ENCODE peak calls at places on chromosomes 2 and 18, in nine cellular contexts. D is neural progenitor cell, Y is IMR-90, J is PC-3, F is transverse colon, R is dorsolateral prefrontal cortex, B is nephron progenitor cell, N is heart right ventricle, T is neural crest cell. M is an unnamed sample.

GRCh38 chr2:240464514-240465241 is 29.2 kb downstream of the GPC1 start:
- DNase-seq in N (peak; percentile 2), Y (no peak), F (no peak), R (no peak), D (no peak), T (no peak), B (no peak), J (no peak), M (peak; percentile 16)

GRCh38 chr2:188974184-188974583 is at the start of gene COL3A1:
- DNase-seq in J (no peak), R (no peak), B (peak; percentile 4), F (peak; percentile 17), T (no peak), Y (peak; percentile 80), N (peak; percentile 48), D (no peak), M (no peak)

GRCh38 chr2:239471011-239471792 is 70.4 kb upstream of the HDAC4 start:
- DNase-seq in N (no peak), F (no peak), B (no peak), R (no peak), D (no peak), T (no peak), Y (no peak), J (no peak), M (no peak)

GRCh38 chr2:139585133-139585532 is 804.9 kb upstream of the NXPH2 start:
- DNase-seq in T (no peak), D (no peak), J (no peak), R (no peak), Y (no peak), N (no peak), B (no peak), F (no peak), M (no peak)

GRCh38 chr2:207258191-207258991 is 92.6 kb upstream of the KLF7 start:
- DNase-seq in J (peak; percentile 96), T (no peak), D (no peak), N (peak; percentile 71), B (no peak), F (peak; percentile 78), Y (peak; percentile 100), R (peak; percentile 45), M (peak; percentile 31)

GRCh38 chr2:111701266-111701665 is 182.7 kb downstream of the ANAPC1 start:
- DNase-seq in Y (no peak), D (no peak), R (no peak), B (no peak), T (no peak), N (no peak), J (peak; percentile 75), F (no peak), M (no peak)

GRCh38 chr2:98583516-98583865 is 24.8 kb downstream of the COA5 start:
- DNase-seq in T (no peak), B (no peak), Y (no peak), J (no peak), D (no peak), R (no peak), N (no peak), F (no peak), M (no peak)

GRCh38 chr18:47226660-47227059 is 24.8 kb downstream of the SKOR2 start:
- DNase-seq in J (no peak), Y (no peak), N (no peak), T (no peak), B (no peak), F (no peak), R (no peak), D (no peak), M (no peak)

GRCh38 chr2:102768892-102769291 is 7.1 kb downstream of the TMEM182 start:
- DNase-seq in T (no peak), N (no peak), F (no peak), Y (no peak), B (no peak), R (no peak), D (no peak), J (no peak), M (no peak)

GRCh38 chr2:96325038-96325883 is at the start of gene ITPRIPL1:
- DNase-seq in J (no peak), D (peak; percentile 50), N (no peak), B (peak; percentile 66), T (peak; percentile 25), Y (no peak), F (peak; percentile 24), R (no peak), M (no peak)

GRCh38 chr2:218999021-218999880 is 6.0 kb upstream of the CRYBA2 start:
- DNase-seq in T (no peak), J (no peak), R (no peak), D (peak; percentile 50), F (no peak), B (no peak), Y (no peak), N (no peak), M (no peak)

GRCh38 chr2:73035899-73036778 is 35.4 kb downstream of the SFXN5 start:
- DNase-seq in Y (no peak), T (no peak), R (no peak), N (no peak), B (no peak), F (no peak), J (peak; percentile 4), D (peak; percentile 51), M (no peak)

GRCh38 chr2:55370208-55370607 is 49.4 kb downstream of the CCDC88A start:
- DNase-seq in F (no peak), J (no peak), T (no peak), D (no peak), B (no peak), Y (no peak), R (no peak), N (no peak), M (no peak)

GRCh38 chr2:67286981-67287759 is 110.0 kb upstream of the ETAA1 start:
- DNase-seq in B (no peak), T (no peak), D (no peak), R (no peak), J (no peak), Y (no peak), F (no peak), N (no peak), M (no peak)

GRCh38 chr2:102206666-102207341 is 20.0 kb downstream of the IL1RL2 start:
- DNase-seq in R (no peak), D (no peak), Y (no peak), T (no peak), B (no peak), J (peak; percentile 43), N (no peak), F (no peak), M (no peak)

GRCh38 chr2:96414161-96414713 is 78.7 kb downstream of the NCAPH start:
- DNase-seq in B (no peak), J (no peak), Y (no peak), N (no peak), R (no peak), F (no peak), D (no peak), T (no peak), M (no peak)

GRCh38 chr2:72915907-72916742 is 1.2 kb upstream of the EMX1 start:
- DNase-seq in F (peak; percentile 76), B (peak; percentile 71), T (peak; percentile 33), D (peak; percentile 94), N (no peak), R (no peak), J (peak; percentile 58), Y (no peak), M (no peak)

GRCh38 chr2:30422437-30422805 is 24.6 kb upstream of the LCLAT1 start:
- DNase-seq in B (no peak), Y (peak; percentile 42), F (peak; percentile 59), N (no peak), R (no peak), D (no peak), T (no peak), J (peak; percentile 32), M (no peak)

GRCh38 chr2:105187531-105187930 is 54.0 kb upstream of the GPR45 start:
- DNase-seq in Y (no peak), B (no peak), D (no peak), T (no peak), R (no peak), J (peak; percentile 26), N (no peak), F (no peak), M (no peak)

GRCh38 chr2:144944506-144945230 is 424.7 kb upstream of the ZEB2 start:
- DNase-seq in J (peak; percentile 64), R (no peak), D (no peak), Y (peak; percentile 56), N (no peak), B (no peak), T (no peak), F (no peak), M (no peak)

GRCh38 chr2:119028327-119029174 is 86.6 kb downstream of the MARCO start:
- DNase-seq in N (no peak), D (peak; percentile 58), F (peak; percentile 18), T (peak; percentile 25), B (peak; percentile 51), R (no peak), Y (peak; percentile 25), J (peak; percentile 63), M (no peak)

GRCh38 chr2:173862612-173863217 is 102.5 kb downstream of the SP3 start:
- DNase-seq in R (no peak), Y (no peak), N (no peak), T (no peak), F (no peak), B (no peak), D (no peak), J (no peak), M (no peak)

GRCh38 chr2:200131307-200131706 is 175.2 kb upstream of the SPATS2L start:
- DNase-seq in J (peak; percentile 80), B (no peak), F (no peak), N (no peak), R (no peak), T (no peak), Y (no peak), D (no peak), M (no peak)
- TF ChIP-seq CTCF in J (no peak), B (no peak), F (no peak), N (no peak), R (no peak), T (no peak), Y (no peak), D (no peak), M (no peak)

GRCh38 chr2:69384618-69385081 is 2.4 kb downstream of the GFPT1 start:
- DNase-seq in N (no peak), T (no peak), B (no peak), R (no peak), Y (peak; percentile 56), F (no peak), D (no peak), J (peak; percentile 9), M (no peak)
- TF ChIP-seq CTCF in N (no peak), T (no peak), B (no peak), R (no peak), Y (no peak), F (no peak), D (no peak), J (no peak), M (no peak)

DNA sequence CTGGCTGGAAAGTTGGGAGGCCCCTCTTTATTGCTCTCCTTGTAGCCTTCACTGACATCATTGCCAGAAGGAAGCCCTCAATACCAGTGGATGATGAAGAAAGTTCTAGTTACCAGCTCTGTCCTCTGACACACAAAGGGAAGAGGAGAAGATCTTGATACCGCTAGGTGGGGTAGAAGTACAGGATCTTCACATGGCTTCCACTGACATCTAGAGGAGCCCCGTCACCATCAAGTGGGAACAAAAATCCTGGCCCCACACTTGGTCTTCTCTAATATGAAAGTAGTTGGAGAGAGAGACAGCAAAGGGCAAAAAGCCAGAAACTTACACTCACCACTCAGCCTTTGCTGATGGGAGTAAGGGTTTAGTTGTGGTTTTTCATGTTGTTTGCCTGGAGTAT is 12.4 kb downstream of the XIRP2 start:
- DNase-seq in F (no peak), B (peak; percentile 8), T (no peak), Y (peak; percentile 29), J (peak; percentile 60), N (no peak), R (no peak), D (peak; percentile 64), M (no peak)
- TF ChIP-seq CTCF in F (no peak), B (peak; percentile 36), T (peak; percentile 38), Y (peak; percentile 24), J (peak; percentile 65), N (peak; percentile 26), R (no peak), D (peak; percentile 56), M (no peak)

GRCh38 chr2:121888189-121888557 is 132.7 kb downstream of the TSN start:
- DNase-seq in R (no peak), N (no peak), F (no peak), B (peak; percentile 37), Y (no peak), D (no peak), T (no peak), J (peak; percentile 35), M (no peak)
- TF ChIP-seq CTCF in R (no peak), N (no peak), F (peak; percentile 41), B (peak; percentile 51), Y (no peak), D (peak; percentile 45), T (peak; percentile 59), J (peak; percentile 44), M (no peak)

M was measured in omental fat pad.